ENCODE peak calls at places on chromosome 17, in four cellular contexts. One of them, this sample, is unnamed.

GRCh38 chr17:81576621-81577277 is 24.6 kb upstream of the FAAP100 start:
- DNase-seq in stimulated activated CD4-positive, alpha-beta T cell treated with anti-CD3 and anti-CD28 coated beads, Interleukin-4, amount 100 ng/mL, for 24 hours: no peak
- DNase-seq in HS-5: no peak
- DNase-seq in iPS-NIHi11: no peak
- DNase-seq in this sample: no peak

GRCh38 chr17:31679667-31680066 is 179.4 kb downstream of the COPRS start:
- DNase-seq in HS-5: no peak
- DNase-seq in iPS-NIHi11: no peak
- DNase-seq in stimulated activated CD4-positive, alpha-beta T cell treated with anti-CD3 and anti-CD28 coated beads, Interleukin-4, amount 100 ng/mL, for 24 hours: no peak
- DNase-seq in this sample: no peak

GRCh38 chr17:19270347-19270950 is 33.3 kb downstream of the EPN2 start:
- DNase-seq in stimulated activated CD4-positive, alpha-beta T cell treated with anti-CD3 and anti-CD28 coated beads, Interleukin-4, amount 100 ng/mL, for 24 hours: no peak
- DNase-seq in HS-5: no peak
- DNase-seq in iPS-NIHi11: no peak
- DNase-seq in this sample: no peak

GRCh38 chr17:35627417-35627816 is 40.3 kb downstream of the AP2B1 start:
- DNase-seq in stimulated activated CD4-positive, alpha-beta T cell treated with anti-CD3 and anti-CD28 coated beads, Interleukin-4, amount 100 ng/mL, for 24 hours: no peak
- DNase-seq in HS-5: no peak
- DNase-seq in iPS-NIHi11: no peak
- DNase-seq in this sample: no peak

GRCh38 chr17:75498019-75498725 is 17.2 kb downstream of the CASKIN2 start:
- DNase-seq in stimulated activated CD4-positive, alpha-beta T cell treated with anti-CD3 and anti-CD28 coated beads, Interleukin-4, amount 100 ng/mL, for 24 hours: no peak
- DNase-seq in iPS-NIHi11: no peak
- DNase-seq in HS-5: no peak
- DNase-seq in this sample: no peak

GRCh38 chr17:44559288-44560249 is 2.3 kb downstream of the FZD2 start:
- DNase-seq in iPS-NIHi11: no peak
- DNase-seq in HS-5: no peak
- DNase-seq in stimulated activated CD4-positive, alpha-beta T cell treated with anti-CD3 and anti-CD28 coated beads, Interleukin-4, amount 100 ng/mL, for 24 hours: no peak
- DNase-seq in this sample: no peak

GRCh38 chr17:19707728-19708221 is 8.6 kb downstream of the SLC47A2 start:
- DNase-seq in stimulated activated CD4-positive, alpha-beta T cell treated with anti-CD3 and anti-CD28 coated beads, Interleukin-4, amount 100 ng/mL, for 24 hours: no peak
- DNase-seq in iPS-NIHi11: peak
- DNase-seq in HS-5: no peak
- DNase-seq in this sample: no peak

GRCh38 chr17:39926588-39927100 is 757 bp downstream of the ORMDL3 start:
- DNase-seq in iPS-NIHi11: peak
- DNase-seq in stimulated activated CD4-positive, alpha-beta T cell treated with anti-CD3 and anti-CD28 coated beads, Interleukin-4, amount 100 ng/mL, for 24 hours: peak
- DNase-seq in HS-5: no peak
- DNase-seq in this sample: peak

GRCh38 chr17:28983286-28984240 is 22.3 kb downstream of the SEZ6 start:
- DNase-seq in stimulated activated CD4-positive, alpha-beta T cell treated with anti-CD3 and anti-CD28 coated beads, Interleukin-4, amount 100 ng/mL, for 24 hours: no peak
- DNase-seq in HS-5: no peak
- DNase-seq in iPS-NIHi11: no peak
- DNase-seq in this sample: no peak

GRCh38 chr17:81434079-81434478 is 38.8 kb downstream of the BAHCC1 start:
- DNase-seq in stimulated activated CD4-positive, alpha-beta T cell treated with anti-CD3 and anti-CD28 coated beads, Interleukin-4, amount 100 ng/mL, for 24 hours: no peak
- DNase-seq in HS-5: no peak
- DNase-seq in iPS-NIHi11: no peak
- DNase-seq in this sample: no peak

GRCh38 chr17:14886200-14886739 is 378.9 kb downstream of the PMP22 start:
- DNase-seq in iPS-NIHi11: no peak
- DNase-seq in stimulated activated CD4-positive, alpha-beta T cell treated with anti-CD3 and anti-CD28 coated beads, Interleukin-4, amount 100 ng/mL, for 24 hours: no peak
- DNase-seq in HS-5: no peak
- DNase-seq in this sample: no peak

GRCh38 chr17:2054262-2054739 is 602 bp upstream of the HIC1 start:
- DNase-seq in iPS-NIHi11: no peak
- DNase-seq in stimulated activated CD4-positive, alpha-beta T cell treated with anti-CD3 and anti-CD28 coated beads, Interleukin-4, amount 100 ng/mL, for 24 hours: peak
- DNase-seq in HS-5: no peak
- DNase-seq in this sample: peak